ENCODE peak calls at places on chromosomes 13 and 19, in seven cellular contexts. One of them, this sample, is unnamed.

GRCh38 chr19:34579281-34580054 is 97.5 kb downstream of the SCGB2B2 start:
- DNase-seq in lower leg skin: peak; percentile 72
- DNase-seq in cardiac muscle cell: no peak
- DNase-seq in heart right ventricle: no peak
- DNase-seq in IMR-90: no peak
- DNase-seq in glutamatergic neuron: no peak
- DNase-seq in nephron progenitor cell: no peak
- DNase-seq in this sample: no peak

GRCh38 chr13:25213716-25214115 is 41.6 kb upstream of the AMER2 start:
- DNase-seq in heart right ventricle: no peak
- DNase-seq in nephron progenitor cell: no peak
- DNase-seq in cardiac muscle cell: no peak
- DNase-seq in glutamatergic neuron: no peak
- DNase-seq in IMR-90: no peak
- DNase-seq in lower leg skin: peak; percentile 69
- DNase-seq in this sample: no peak

GRCh38 chr13:112772539-112772909 is 82.7 kb downstream of the ATP11A start:
- DNase-seq in lower leg skin: peak; percentile 5
- DNase-seq in cardiac muscle cell: no peak
- DNase-seq in glutamatergic neuron: no peak
- DNase-seq in IMR-90: no peak
- DNase-seq in nephron progenitor cell: no peak
- DNase-seq in heart right ventricle: no peak
- DNase-seq in this sample: no peak

GRCh38 chr19:56720281-56720680 is 48.7 kb upstream of the ZNF835 start:
- DNase-seq in heart right ventricle: no peak
- DNase-seq in lower leg skin: no peak
- DNase-seq in IMR-90: no peak
- DNase-seq in cardiac muscle cell: peak; percentile 0
- DNase-seq in nephron progenitor cell: no peak
- DNase-seq in glutamatergic neuron: peak; percentile 49
- DNase-seq in this sample: no peak

GRCh38 chr19:18160792-18161690 is 8.1 kb downstream of the PIK3R2 start:
- DNase-seq in cardiac muscle cell: peak; percentile 71
- DNase-seq in lower leg skin: peak; percentile 94
- DNase-seq in nephron progenitor cell: peak; percentile 86
- DNase-seq in heart right ventricle: no peak
- DNase-seq in glutamatergic neuron: peak; percentile 85
- DNase-seq in IMR-90: peak; percentile 28
- DNase-seq in this sample: peak; percentile 74

GRCh38 chr19:2394054-2394668 is 33.2 kb downstream of the TIMM13 start:
- DNase-seq in nephron progenitor cell: no peak
- DNase-seq in IMR-90: no peak
- DNase-seq in cardiac muscle cell: no peak
- DNase-seq in lower leg skin: no peak
- DNase-seq in glutamatergic neuron: no peak
- DNase-seq in heart right ventricle: no peak
- DNase-seq in this sample: no peak

GRCh38 chr13:111389621-111390521 is 69.4 kb downstream of the TEX29 start:
- DNase-seq in heart right ventricle: no peak
- DNase-seq in IMR-90: no peak
- DNase-seq in cardiac muscle cell: no peak
- DNase-seq in nephron progenitor cell: no peak
- DNase-seq in lower leg skin: peak; percentile 72
- DNase-seq in glutamatergic neuron: peak; percentile 7
- DNase-seq in this sample: no peak

GRCh38 chr19:10417598-10418280 is 2.6 kb upstream of the PDE4A start:
- DNase-seq in cardiac muscle cell: no peak
- DNase-seq in IMR-90: no peak
- DNase-seq in lower leg skin: no peak
- DNase-seq in nephron progenitor cell: peak; percentile 61
- DNase-seq in glutamatergic neuron: peak; percentile 59
- DNase-seq in heart right ventricle: no peak
- DNase-seq in this sample: no peak

GRCh38 chr13:28492527-28493367 is 2.2 kb downstream of the FLT1 start:
- DNase-seq in nephron progenitor cell: no peak
- DNase-seq in lower leg skin: no peak
- DNase-seq in glutamatergic neuron: no peak
- DNase-seq in cardiac muscle cell: no peak
- DNase-seq in IMR-90: no peak
- DNase-seq in heart right ventricle: no peak
- DNase-seq in this sample: peak; percentile 62

GRCh38 chr19:18903146-18904056 is 7.4 kb upstream of the CERS1 start:
- DNase-seq in glutamatergic neuron: no peak
- DNase-seq in cardiac muscle cell: no peak
- DNase-seq in nephron progenitor cell: no peak
- DNase-seq in heart right ventricle: no peak
- DNase-seq in IMR-90: no peak
- DNase-seq in lower leg skin: no peak
- DNase-seq in this sample: no peak

GRCh38 chr19:41480336-41480735 is 37.4 kb downstream of the ERICH4 start:
- DNase-seq in heart right ventricle: no peak
- DNase-seq in lower leg skin: no peak
- DNase-seq in glutamatergic neuron: no peak
- DNase-seq in IMR-90: no peak
- DNase-seq in cardiac muscle cell: no peak
- DNase-seq in nephron progenitor cell: no peak
- DNase-seq in this sample: no peak

GRCh38 chr13:75316427-75316826 is 165.5 kb downstream of the TBC1D4 start:
- DNase-seq in lower leg skin: no peak
- DNase-seq in heart right ventricle: no peak
- DNase-seq in glutamatergic neuron: no peak
- DNase-seq in cardiac muscle cell: peak; percentile 44
- DNase-seq in IMR-90: peak; percentile 34
- DNase-seq in nephron progenitor cell: no peak
- DNase-seq in this sample: no peak

GRCh38 chr19:29860492-29860891 is 48.7 kb downstream of the CCNE1 start:
- DNase-seq in lower leg skin: no peak
- DNase-seq in nephron progenitor cell: no peak
- DNase-seq in glutamatergic neuron: no peak
- DNase-seq in cardiac muscle cell: no peak
- DNase-seq in heart right ventricle: no peak
- DNase-seq in IMR-90: no peak
- DNase-seq in this sample: no peak

GRCh38 chr19:16061943-16062342 is 14.4 kb upstream of the TPM4 start:
- DNase-seq in nephron progenitor cell: no peak
- DNase-seq in lower leg skin: peak; percentile 75
- DNase-seq in heart right ventricle: no peak
- DNase-seq in glutamatergic neuron: no peak
- DNase-seq in cardiac muscle cell: no peak
- DNase-seq in IMR-90: no peak
- DNase-seq in this sample: no peak

GRCh38 chr13:26253787-26254582 is at the start of gene CDK8:
- DNase-seq in IMR-90: peak; percentile 87
- DNase-seq in nephron progenitor cell: peak; percentile 84
- DNase-seq in lower leg skin: peak; percentile 97
- DNase-seq in cardiac muscle cell: peak; percentile 93
- DNase-seq in glutamatergic neuron: peak; percentile 90
- DNase-seq in heart right ventricle: peak; percentile 94
- DNase-seq in this sample: peak; percentile 89

GRCh38 chr19:13398780-13399726 is 107.2 kb downstream of the CACNA1A start:
- DNase-seq in glutamatergic neuron: no peak
- DNase-seq in IMR-90: peak; percentile 93
- DNase-seq in nephron progenitor cell: no peak
- DNase-seq in cardiac muscle cell: peak; percentile 96
- DNase-seq in heart right ventricle: no peak
- DNase-seq in lower leg skin: no peak
- DNase-seq in this sample: no peak

GRCh38 chr19:42942187-42942789 is 5.3 kb upstream of the PSG7 start:
- DNase-seq in nephron progenitor cell: no peak
- DNase-seq in cardiac muscle cell: no peak
- DNase-seq in lower leg skin: no peak
- DNase-seq in IMR-90: peak; percentile 20
- DNase-seq in glutamatergic neuron: peak; percentile 63
- DNase-seq in heart right ventricle: no peak
- DNase-seq in this sample: no peak

GRCh38 chr13:19864018-19864338 is 529 bp upstream of the ZMYM5 start:
- DNase-seq in IMR-90: no peak
- DNase-seq in nephron progenitor cell: peak; percentile 59
- DNase-seq in cardiac muscle cell: peak; percentile 94
- DNase-seq in heart right ventricle: peak; percentile 74
- DNase-seq in lower leg skin: peak; percentile 95
- DNase-seq in glutamatergic neuron: peak; percentile 74
- DNase-seq in this sample: no peak

GRCh38 chr13:34884366-34884765 is 57.7 kb upstream of the NBEA start:
- DNase-seq in nephron progenitor cell: no peak
- DNase-seq in IMR-90: no peak
- DNase-seq in cardiac muscle cell: no peak
- DNase-seq in heart right ventricle: peak; percentile 18
- DNase-seq in lower leg skin: no peak
- DNase-seq in glutamatergic neuron: no peak
- DNase-seq in this sample: no peak

GRCh38 chr13:34886987-34887386 is 55.1 kb upstream of the NBEA start:
- DNase-seq in nephron progenitor cell: no peak
- DNase-seq in glutamatergic neuron: no peak
- DNase-seq in IMR-90: no peak
- DNase-seq in cardiac muscle cell: no peak
- DNase-seq in lower leg skin: no peak
- DNase-seq in heart right ventricle: no peak
- DNase-seq in this sample: no peak

GRCh38 chr13:34886476-34886875 is 55.6 kb upstream of the NBEA start:
- DNase-seq in lower leg skin: no peak
- DNase-seq in nephron progenitor cell: no peak
- DNase-seq in heart right ventricle: no peak
- DNase-seq in cardiac muscle cell: no peak
- DNase-seq in IMR-90: no peak
- DNase-seq in glutamatergic neuron: no peak
- DNase-seq in this sample: no peak

GRCh38 chr13:34878354-34878753 is 63.7 kb upstream of the NBEA start:
- DNase-seq in cardiac muscle cell: no peak
- DNase-seq in lower leg skin: no peak
- DNase-seq in glutamatergic neuron: no peak
- DNase-seq in IMR-90: no peak
- DNase-seq in heart right ventricle: no peak
- DNase-seq in nephron progenitor cell: no peak
- DNase-seq in this sample: no peak

GRCh38 chr13:34883381-34883780 is 58.7 kb upstream of the NBEA start:
- DNase-seq in lower leg skin: no peak
- DNase-seq in glutamatergic neuron: no peak
- DNase-seq in heart right ventricle: no peak
- DNase-seq in cardiac muscle cell: no peak
- DNase-seq in nephron progenitor cell: no peak
- DNase-seq in IMR-90: no peak
- DNase-seq in this sample: no peak
- TF ChIP-seq CTCF in lower leg skin: no peak
- TF ChIP-seq CTCF in glutamatergic neuron: no peak
- TF ChIP-seq CTCF in heart right ventricle: no peak
- TF ChIP-seq CTCF in cardiac muscle cell: no peak
- TF ChIP-seq CTCF in nephron progenitor cell: no peak
- TF ChIP-seq CTCF in IMR-90: no peak
- TF ChIP-seq CTCF in this sample: no peak

DNA sequence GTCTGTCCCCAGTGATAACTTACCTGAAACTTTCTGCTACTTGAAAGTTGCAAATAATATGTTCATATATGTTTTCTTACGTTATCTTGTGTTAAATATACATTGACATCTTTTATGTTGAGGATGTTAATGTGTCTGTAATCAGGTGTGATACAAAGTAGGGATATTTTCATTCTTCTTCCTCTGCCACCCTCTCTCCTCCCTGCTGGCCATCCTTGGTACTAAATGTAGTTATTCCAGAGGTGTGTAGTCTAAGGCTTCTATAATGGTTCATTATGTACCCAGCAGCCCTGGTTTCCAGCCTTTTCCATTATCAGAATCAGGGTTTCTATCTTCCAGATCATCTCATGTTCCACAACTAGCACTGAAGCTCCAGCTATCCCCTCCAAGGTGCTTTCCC is 606.7 kb upstream of the KLHL1 start:
- DNase-seq in heart right ventricle: no peak
- DNase-seq in lower leg skin: no peak
- DNase-seq in IMR-90: no peak
- DNase-seq in nephron progenitor cell: no peak
- DNase-seq in glutamatergic neuron: no peak
- DNase-seq in cardiac muscle cell: no peak
- DNase-seq in this sample: no peak
- TF ChIP-seq CTCF in heart right ventricle: no peak
- TF ChIP-seq CTCF in lower leg skin: no peak
- TF ChIP-seq CTCF in IMR-90: no peak
- TF ChIP-seq CTCF in nephron progenitor cell: peak; percentile 12
- TF ChIP-seq CTCF in glutamatergic neuron: peak; percentile 49
- TF ChIP-seq CTCF in cardiac muscle cell: no peak
- TF ChIP-seq CTCF in this sample: no peak

GRCh38 chr19:37226248-37226647 is 8.2 kb downstream of the ZNF383 start:
- DNase-seq in heart right ventricle: no peak
- DNase-seq in lower leg skin: no peak
- DNase-seq in nephron progenitor cell: no peak
- DNase-seq in glutamatergic neuron: no peak
- DNase-seq in cardiac muscle cell: no peak
- DNase-seq in IMR-90: no peak
- DNase-seq in this sample: no peak

GRCh38 chr19:37227996-37228395 is 10.0 kb downstream of the ZNF383 start:
- DNase-seq in nephron progenitor cell: peak; percentile 19
- DNase-seq in heart right ventricle: no peak
- DNase-seq in glutamatergic neuron: peak; percentile 57
- DNase-seq in lower leg skin: no peak
- DNase-seq in IMR-90: no peak
- DNase-seq in cardiac muscle cell: no peak
- DNase-seq in this sample: peak; percentile 52
- TF ChIP-seq CTCF in nephron progenitor cell: peak; percentile 42
- TF ChIP-seq CTCF in heart right ventricle: peak; percentile 46
- TF ChIP-seq CTCF in glutamatergic neuron: peak; percentile 84
- TF ChIP-seq CTCF in lower leg skin: no peak
- TF ChIP-seq CTCF in IMR-90: peak; percentile 37
- TF ChIP-seq CTCF in cardiac muscle cell: peak; percentile 52
- TF ChIP-seq CTCF in this sample: peak; percentile 81

DNA sequence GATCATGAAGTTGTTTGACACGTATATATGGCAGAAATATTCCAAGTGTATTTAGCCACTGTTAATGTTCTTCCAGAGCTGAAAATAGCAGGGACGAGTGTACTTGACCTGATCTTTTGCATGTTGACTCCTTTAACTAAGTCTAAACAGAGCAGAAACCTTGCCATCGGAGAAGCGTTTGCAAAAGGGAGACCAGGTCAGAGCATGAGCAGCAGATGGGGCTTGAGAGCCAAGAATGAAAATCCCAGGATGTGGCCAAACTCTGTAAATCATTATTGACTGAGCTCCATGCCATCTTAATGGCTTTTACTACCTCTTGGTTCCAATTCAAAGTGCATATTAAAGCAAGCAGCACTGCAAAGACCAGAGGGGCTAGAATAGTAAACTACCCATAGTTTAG is 55.5 kb downstream of the FAM216B start:
- DNase-seq in glutamatergic neuron: no peak
- DNase-seq in IMR-90: peak; percentile 51
- DNase-seq in nephron progenitor cell: no peak
- DNase-seq in heart right ventricle: peak; percentile 9
- DNase-seq in cardiac muscle cell: peak; percentile 81
- DNase-seq in lower leg skin: no peak
- DNase-seq in this sample: no peak
- TF ChIP-seq CTCF in glutamatergic neuron: no peak
- TF ChIP-seq CTCF in IMR-90: peak; percentile 49
- TF ChIP-seq CTCF in nephron progenitor cell: no peak
- TF ChIP-seq CTCF in heart right ventricle: peak; percentile 20
- TF ChIP-seq CTCF in cardiac muscle cell: peak; percentile 57
- TF ChIP-seq CTCF in lower leg skin: no peak
- TF ChIP-seq CTCF in this sample: peak; percentile 29

This sample was measured in DND-41.